ENCODE peak calls at places on chromosome 21, in four cellular contexts. A is left lung, H is GM23338, G is esophagus muscularis mucosa. D is an unnamed sample.

GRCh38 chr21:17777321-17777720 is 41.8 kb downstream of the C21orf91 start:
- DNase-seq in A (no peak), H (no peak), G (no peak), D (no peak)

GRCh38 chr21:46120301-46121285 is 22.7 kb downstream of the COL6A2 start:
- DNase-seq in A (peak; percentile 21), H (no peak), G (no peak), D (no peak)

GRCh38 chr21:39633770-39634181 is 21.0 kb downstream of the B3GALT5 start:
- DNase-seq in A (no peak), H (no peak), G (peak; percentile 24), D (no peak)

GRCh38 chr21:43323244-43324005 is 103.5 kb downstream of the SIK1 start:
- DNase-seq in A (peak; percentile 77), H (no peak), G (no peak), D (no peak)

GRCh38 chr21:39029086-39029772 is 154.0 kb downstream of the PSMG1 start:
- DNase-seq in A (no peak), H (no peak), G (no peak), D (no peak)

GRCh38 chr21:46219591-46220239 is 8.9 kb downstream of the LSS start:
- DNase-seq in A (no peak), H (no peak), G (no peak), D (peak; percentile 39)

GRCh38 chr21:30268608-30269197 is 14.0 kb downstream of the KRTAP24-1 start:
- DNase-seq in A (no peak), H (peak; percentile 83), G (no peak), D (no peak)

GRCh38 chr21:37568415-37568814 is 201.8 kb downstream of the DYRK1A start:
- DNase-seq in A (no peak), H (no peak), G (no peak), D (no peak)

GRCh38 chr21:43645414-43645891 is 13.8 kb downstream of the HSF2BP start:
- DNase-seq in A (peak; percentile 62), H (peak; percentile 72), G (no peak), D (peak; percentile 44)

GRCh38 chr21:31119199-31119598 is 80.9 kb upstream of the KRTAP19-8 start:
- DNase-seq in A (no peak), H (no peak), G (no peak), D (no peak)

GRCh38 chr21:46248827-46249226 is 20.3 kb upstream of the LSS start:
- DNase-seq in A (no peak), H (no peak), G (no peak), D (no peak)

GRCh38 chr21:23921670-23922418 is 1685.4 kb downstream of the MRPL39 start:
- DNase-seq in A (no peak), H (no peak), G (no peak), D (no peak)

GRCh38 chr21:46295177-46295711 is 9.1 kb downstream of the YBEY start:
- DNase-seq in A (no peak), H (peak; percentile 22), G (no peak), D (no peak)

GRCh38 chr21:30348506-30348905 is at the start of gene KRTAP23-1:
- DNase-seq in A (no peak), H (no peak), G (no peak), D (no peak)

GRCh38 chr21:25428537-25428936 is 178.7 kb downstream of the MRPL39 start:
- DNase-seq in A (no peak), H (no peak), G (no peak), D (no peak)

GRCh38 chr21:22174746-22175145 is 1176.5 kb downstream of the NCAM2 start:
- DNase-seq in A (no peak), H (no peak), G (no peak), D (no peak)

GRCh38 chr21:32771134-32771523 is 426 bp downstream of the PAXBP1 start:
- DNase-seq in A (peak; percentile 73), H (peak; percentile 78), G (no peak), D (peak; percentile 71)

GRCh38 chr21:39114871-39115658 is 68.2 kb downstream of the PSMG1 start:
- DNase-seq in A (no peak), H (no peak), G (no peak), D (no peak)

GRCh38 chr21:43295016-43295958 is 126.5 kb downstream of the CRYAA start:
- DNase-seq in A (no peak), H (no peak), G (no peak), D (no peak)

DNA sequence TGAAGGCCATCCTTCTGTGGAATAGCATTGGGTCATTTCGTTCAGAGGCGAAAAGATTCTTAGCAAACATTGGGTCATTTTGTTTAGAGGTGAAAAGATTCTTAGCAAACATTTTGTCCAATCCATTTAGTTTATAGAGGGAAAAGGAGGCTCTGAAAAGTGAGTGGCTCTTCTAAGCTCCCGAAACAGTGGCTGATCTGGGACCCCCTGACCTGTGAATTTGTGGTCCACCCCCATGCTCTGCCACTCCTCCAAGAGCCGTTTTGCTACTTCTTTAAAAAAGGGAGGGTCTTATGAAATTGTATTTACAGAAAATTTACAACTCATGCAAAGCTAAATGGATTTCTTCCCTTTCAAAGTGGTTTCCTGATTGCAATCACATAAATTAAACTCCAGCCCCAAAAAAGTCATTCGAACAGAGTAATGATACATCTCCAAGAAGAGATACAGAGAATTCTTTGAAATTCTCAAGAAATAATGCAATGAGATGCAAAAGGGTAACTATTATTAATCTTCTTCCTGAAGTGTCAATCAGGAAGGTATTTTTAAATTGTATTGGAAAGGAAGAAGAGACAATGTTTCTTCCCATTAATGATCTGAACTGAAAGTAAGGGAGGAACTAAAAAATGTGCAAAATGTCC is 141.2 kb downstream of the RUNX1 start:
- DNase-seq in A (no peak), H (no peak), G (no peak), D (no peak)
- H3K27ac ChIP-seq in A (no peak overlapping the region), H (no peak overlapping the region), G (no peak overlapping the region), D (no peak overlapping the region)

DNA sequence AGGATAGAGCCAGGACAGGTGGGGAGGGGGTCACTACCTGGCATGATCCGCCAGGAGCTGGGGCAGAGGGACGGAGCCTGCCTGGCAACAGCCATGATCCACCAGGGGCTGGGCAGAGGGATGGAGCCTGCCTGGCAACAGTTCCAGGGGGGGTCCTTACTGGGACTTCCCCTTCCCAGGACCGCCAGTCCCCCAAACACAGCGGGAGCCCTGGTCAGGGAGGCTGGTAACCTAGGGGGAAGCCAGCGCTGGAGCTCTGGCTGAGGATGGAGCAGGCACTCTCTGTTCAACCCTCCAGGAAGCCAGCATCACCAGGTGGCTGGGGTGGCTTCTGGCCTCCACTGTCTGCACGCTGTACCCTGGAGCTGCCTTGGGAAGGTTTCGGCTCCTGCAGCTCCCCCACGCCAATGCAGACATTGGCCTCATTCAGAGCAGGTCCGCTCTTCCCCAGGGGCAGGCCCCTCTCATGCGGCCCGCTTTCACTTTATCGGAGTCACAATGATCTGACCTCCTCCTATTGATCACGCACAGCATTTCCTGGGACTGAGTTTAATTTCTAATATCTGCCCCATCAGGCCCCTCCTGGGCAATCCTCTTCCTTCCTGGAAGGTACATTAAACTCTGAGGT is 68.4 kb upstream of the ABCG1 start:
- DNase-seq in A (peak; percentile 18), H (no peak), G (no peak), D (peak; percentile 36)
- H3K27ac ChIP-seq in A (no peak overlapping the region), H (no peak overlapping the region), G (no peak overlapping the region), D (no peak overlapping the region)

GRCh38 chr21:45053561-45053960 is 20.8 kb upstream of the ADARB1 start:
- DNase-seq in A (no peak), H (no peak), G (no peak), D (no peak)
- H3K27ac ChIP-seq in A (no peak overlapping the region), H (no peak overlapping the region), G (no peak overlapping the region), D (no peak overlapping the region)

GRCh38 chr21:36323032-36323431 is 3.0 kb downstream of the MORC3 start:
- DNase-seq in A (no peak), H (no peak), G (no peak), D (no peak)
- H3K27ac ChIP-seq in A (peak overlapping the region; percentile 37), H (no peak overlapping the region), G (peak overlapping the region; percentile 98), D (no peak overlapping the region)

GRCh38 chr21:16768096-16768495 is 744.7 kb upstream of the CXADR start:
- DNase-seq in A (no peak), H (no peak), G (no peak), D (no peak)

GRCh38 chr21:16770279-16770678 is 742.6 kb upstream of the CXADR start:
- DNase-seq in A (no peak), H (no peak), G (no peak), D (no peak)

DNA sequence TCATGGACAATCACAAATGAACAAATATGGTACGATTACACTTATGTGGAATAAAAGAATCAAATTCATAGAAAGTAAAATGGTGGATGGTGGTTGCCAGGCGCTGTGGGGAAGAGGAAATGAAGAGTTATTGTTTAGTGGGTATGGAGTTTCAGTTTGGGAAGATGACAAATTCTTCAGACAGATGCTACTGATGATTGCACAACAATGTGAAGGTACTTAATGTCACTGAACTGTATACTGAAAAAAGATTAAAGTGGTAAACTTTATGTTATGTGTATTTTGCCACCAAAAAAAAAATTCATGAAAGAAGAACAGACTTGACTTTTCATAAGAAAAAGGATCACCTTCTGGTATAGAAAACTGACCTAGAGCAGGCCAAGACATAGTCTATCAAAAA is 745.6 kb upstream of the CXADR start:
- DNase-seq in A (no peak), H (no peak), G (no peak), D (no peak)
- H3K27ac ChIP-seq in A (no peak overlapping the region), H (no peak overlapping the region), G (no peak overlapping the region), D (no peak overlapping the region)

GRCh38 chr21:18832081-18832670 is 428.6 kb upstream of the TMPRSS15 start:
- DNase-seq in A (no peak), H (no peak), G (no peak), D (no peak)

DNA sequence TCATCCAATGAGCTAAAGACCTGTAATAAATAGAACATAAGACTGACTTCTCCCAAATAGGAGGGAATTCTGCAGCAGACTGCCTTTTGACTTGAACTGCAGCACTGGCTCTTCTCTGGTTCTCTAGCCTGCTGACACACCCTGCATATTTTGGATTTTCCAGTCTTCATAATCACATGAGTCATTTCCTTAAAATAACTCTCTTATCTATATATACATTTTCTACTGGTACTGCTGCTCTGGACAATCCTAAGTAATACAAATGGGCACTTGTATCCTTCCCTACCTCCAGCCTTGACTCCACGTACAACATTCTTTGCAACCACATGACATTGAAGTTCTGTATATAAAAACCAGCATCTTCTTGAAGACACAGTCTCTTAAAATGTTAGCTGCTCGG is 429.4 kb upstream of the TMPRSS15 start:
- DNase-seq in A (no peak), H (no peak), G (no peak), D (no peak)
- H3K27ac ChIP-seq in A (no peak overlapping the region), H (no peak overlapping the region), G (no peak overlapping the region), D (no peak overlapping the region)

GRCh38 chr21:28607545-28607944 is 385.1 kb downstream of the LTN1 start:
- DNase-seq in A (no peak), H (no peak), G (no peak), D (no peak)

GRCh38 chr21:28605138-28605537 is 387.5 kb downstream of the LTN1 start:
- DNase-seq in A (no peak), H (no peak), G (no peak), D (no peak)

GRCh38 chr21:28608646-28609045 is 384.0 kb downstream of the LTN1 start:
- DNase-seq in A (no peak), H (no peak), G (no peak), D (no peak)
- H3K27ac ChIP-seq in A (no peak overlapping the region), H (no peak overlapping the region), G (no peak overlapping the region), D (no peak overlapping the region)

D was measured in Peyer's patch.